ENCODE peak calls at places on chromosome 13, in ten cellular contexts. M, G, L, X, S, Q, T, D, A and E are unnamed samples.

GRCh38 chr13:89432997-89433396 is 1761.8 kb downstream of the SLITRK5 start:
- DNase-seq in X (no peak), D (no peak), L (no peak), S (no peak), Q (no peak), T (no peak), M (no peak), G (no peak), A (no peak), E (no peak)

GRCh38 chr13:74825170-74825948 is 656.6 kb downstream of the TBC1D4 start:
- DNase-seq in M (no peak), A (peak), Q (no peak), S (no peak), L (no peak), X (no peak), T (no peak), G (peak), D (no peak), E (no peak)

GRCh38 chr13:67792151-67792665 is 562.1 kb upstream of the PCDH9 start:
- DNase-seq in T (no peak), D (no peak), Q (no peak), S (no peak), L (no peak), A (no peak), G (no peak), M (no peak), X (no peak), E (no peak)

GRCh38 chr13:47708386-47708785 is 292.7 kb downstream of the SUCLA2 start:
- DNase-seq in G (no peak), L (no peak), M (no peak), S (no peak), X (no peak), A (peak), D (no peak), Q (no peak), T (no peak), E (no peak)

GRCh38 chr13:48233886-48234488 is 981 bp downstream of the ITM2B start:
- DNase-seq in G (no peak), S (no peak), X (no peak), D (no peak), M (no peak), L (no peak), Q (no peak), A (no peak), T (peak), E (no peak)

GRCh38 chr13:32426981-32427851 is 714 bp downstream of the N4BP2L1 start:
- DNase-seq in M (peak), L (peak), Q (peak), X (peak), S (peak), G (peak), D (peak), T (peak), A (peak), E (peak)

GRCh38 chr13:64488731-64489130 is 2741.4 kb downstream of the PCDH9 start:
- DNase-seq in S (no peak), L (no peak), M (no peak), D (no peak), T (no peak), X (no peak), Q (no peak), G (no peak), A (peak), E (no peak)

GRCh38 chr13:89982406-89983085 is 1364.9 kb upstream of the MIR17HG start:
- DNase-seq in G (no peak), X (no peak), L (no peak), Q (no peak), D (no peak), T (no peak), M (no peak), A (peak), S (no peak), E (no peak)

GRCh38 chr13:40527914-40528313 is 138.5 kb downstream of the FOXO1 start:
- DNase-seq in S (no peak), T (no peak), M (no peak), L (no peak), A (no peak), Q (no peak), D (no peak), G (no peak), X (no peak), E (no peak)

GRCh38 chr13:105147481-105147880 is 1388.0 kb downstream of the EFNB2 start:
- DNase-seq in M (no peak), X (no peak), T (no peak), A (no peak), L (no peak), Q (no peak), G (no peak), D (no peak), S (no peak), E (no peak)

GRCh38 chr13:114077938-114078335 is 54.5 kb downstream of the RASA3 start:
- DNase-seq in X (no peak), G (no peak), T (no peak), D (peak), Q (peak), A (peak), L (no peak), S (peak), M (no peak), E (no peak)

GRCh38 chr13:94967183-94968039 is 255.1 kb upstream of the SOX21 start:
- DNase-seq in T (peak), S (peak), M (no peak), A (peak), D (no peak), L (peak), Q (no peak), X (peak), G (peak), E (peak)

GRCh38 chr13:113319371-113319770 is 22.3 kb downstream of the LAMP1 start:
- DNase-seq in G (no peak), X (no peak), D (no peak), M (no peak), A (no peak), S (peak), Q (no peak), L (no peak), T (no peak), E (no peak)

GRCh38 chr13:34164585-34164984 is 346.6 kb downstream of the RFC3 start:
- DNase-seq in A (no peak), G (peak), X (no peak), S (no peak), M (no peak), L (no peak), T (no peak), D (no peak), Q (no peak), E (no peak)

GRCh38 chr13:106455190-106455589 is 80.3 kb downstream of the EFNB2 start:
- DNase-seq in S (no peak), A (no peak), M (no peak), G (no peak), D (no peak), Q (no peak), L (no peak), X (no peak), T (no peak), E (no peak)

GRCh38 chr13:32940601-32941000 is 75.6 kb upstream of the KL start:
- DNase-seq in L (peak), D (no peak), M (no peak), S (peak), T (no peak), Q (no peak), A (peak), X (no peak), G (no peak), E (no peak)

GRCh38 chr13:109945206-109945960 is 159.0 kb upstream of the IRS2 start:
- DNase-seq in L (no peak), X (no peak), G (no peak), Q (no peak), T (no peak), D (no peak), M (no peak), A (peak), S (no peak), E (no peak)

GRCh38 chr13:48975926-48976676 is 389 bp downstream of the FNDC3A start:
- DNase-seq in L (peak), M (peak), S (peak), G (peak), D (peak), X (peak), Q (peak), T (peak), A (peak), E (peak)